ENCODE peak calls at places on chromosomes 2 and 18, in seven cellular contexts. F is IMR-90, O is OCI-LY7, A is fibroblast of lung, V is GM23248, C is neural progenitor cell, N is GM12878. J is an unnamed sample. For H3K9me3, the result is how much of the 10 kb centered on the place peaks cover.

GRCh38 chr18:37582306-37582705 is 16.7 kb upstream of the CELF4 start:
- DNase-seq in N (no peak), A (no peak), C (no peak), V (no peak), O (no peak), F (no peak), J (no peak)

GRCh38 chr18:350953-351572 is 83.2 kb upstream of the THOC1 start:
- DNase-seq in C (no peak), V (no peak), A (no peak), N (no peak), O (no peak), F (no peak), J (no peak)

GRCh38 chr2:120929829-120930228 is 194.2 kb downstream of the GLI2 start:
- DNase-seq in V (peak), F (peak), C (no peak), N (no peak), A (no peak), O (no peak), J (no peak)

GRCh38 chr2:136482966-136483365 is 282.4 kb upstream of the THSD7B start:
- DNase-seq in V (no peak), O (no peak), C (no peak), A (no peak), F (no peak), N (no peak), J (no peak)

GRCh38 chr18:11175266-11175947 is 26.0 kb upstream of the PIEZO2 start:
- DNase-seq in F (peak), V (peak), C (no peak), A (peak), O (no peak), N (no peak), J (no peak)

GRCh38 chr2:96665083-96665569 is 22.6 kb downstream of the FER1L5 start:
- DNase-seq in C (no peak), N (no peak), A (peak), V (peak), F (peak), O (no peak), J (no peak)

GRCh38 chr18:57480724-57481123 is 45.5 kb downstream of the ONECUT2 start:
- DNase-seq in O (no peak), V (no peak), N (no peak), F (no peak), A (no peak), C (no peak), J (no peak)

GRCh38 chr2:1055014-1055595 is 104.5 kb downstream of the SNTG2 start:
- DNase-seq in C (no peak), V (peak), O (no peak), F (peak), A (peak), N (no peak), J (no peak)

GRCh38 chr2:202373490-202373889 is 2.6 kb upstream of the BMPR2 start:
- DNase-seq in C (no peak), O (no peak), A (no peak), V (peak), N (no peak), F (peak), J (no peak)

GRCh38 chr2:45044916-45045315 is 35.7 kb upstream of the SIX2 start:
- DNase-seq in C (no peak), V (no peak), A (no peak), N (no peak), F (no peak), O (no peak), J (no peak)

GRCh38 chr2:39370101-39370500 is 67.0 kb downstream of the MAP4K3 start:
- DNase-seq in C (no peak), V (peak), A (no peak), F (peak), N (no peak), O (no peak), J (no peak)

GRCh38 chr2:73020657-73021370 is 50.7 kb downstream of the SFXN5 start:
- DNase-seq in N (no peak), V (peak), O (no peak), A (peak), C (no peak), F (peak), J (no peak)

GRCh38 chr18:49638891-49639557 is 77.2 kb downstream of the LIPG start:
- DNase-seq in F (no peak), A (no peak), C (no peak), V (no peak), O (no peak), N (no peak), J (no peak)

GRCh38 chr2:23689891-23690290 is 237.0 kb downstream of the ATAD2B start:
- DNase-seq in F (no peak), A (no peak), N (no peak), V (no peak), C (peak), O (no peak), J (no peak)

GRCh38 chr2:230016844-230017243 is 51.9 kb downstream of the SLC16A14 start:
- DNase-seq in N (no peak), C (no peak), A (no peak), O (no peak), V (no peak), F (no peak), J (no peak)

GRCh38 chr2:178404380-178404767 is 46.6 kb downstream of the PRKRA start:
- DNase-seq in V (peak), N (peak), O (peak), F (peak), A (peak), C (no peak), J (no peak)

GRCh38 chr2:204973546-204974071 is 428.3 kb downstream of the PARD3B start:
- DNase-seq in N (no peak), O (no peak), V (no peak), A (no peak), F (no peak), C (no peak), J (no peak)

GRCh38 chr2:204974487-204974886 is 429.2 kb downstream of the PARD3B start:
- DNase-seq in C (no peak), N (no peak), V (no peak), A (no peak), F (no peak), O (no peak), J (no peak)

GRCh38 chr2:204982303-204982702 is 437.0 kb downstream of the PARD3B start:
- DNase-seq in A (peak), F (peak), N (no peak), O (no peak), C (peak), V (peak), J (no peak)

GRCh38 chr2:204972606-204973336 is 427.5 kb downstream of the PARD3B start:
- DNase-seq in V (no peak), F (peak), A (peak), C (peak), N (no peak), O (no peak), J (no peak)

DNA sequence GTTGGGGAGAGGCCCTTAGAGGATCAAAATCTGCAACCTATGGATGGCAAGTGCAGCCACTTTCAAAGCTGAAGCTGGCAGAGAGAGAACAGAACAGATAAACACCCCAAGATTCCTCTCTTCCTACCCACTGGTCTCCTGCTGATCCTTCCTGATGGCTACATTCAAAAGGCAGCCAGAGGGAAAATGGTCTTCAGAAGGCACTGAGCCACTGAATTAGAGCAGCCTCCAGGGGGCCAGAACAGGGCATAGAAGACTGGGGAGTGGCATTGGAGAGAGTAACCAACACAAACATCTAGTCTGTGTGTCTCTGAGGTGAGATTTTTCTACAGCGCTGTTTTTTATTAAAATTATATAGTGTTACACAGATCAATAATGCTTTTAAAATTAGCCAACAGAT is 432.6 kb downstream of the PARD3B start:
- DNase-seq in C (peak), N (no peak), F (no peak), V (no peak), A (no peak), O (no peak), J (no peak)
- H3K9me3 ChIP-seq in C (under half), N (under half), F (under half), V (under half), A (under half), O (under half), J (under half)

GRCh38 chr2:173198338-173198737 is 122.7 kb downstream of the MAP3K20 start:
- DNase-seq in F (no peak), A (no peak), N (no peak), C (no peak), V (no peak), O (no peak), J (no peak)

GRCh38 chr2:173196080-173196479 is 120.4 kb downstream of the MAP3K20 start:
- DNase-seq in A (no peak), O (no peak), C (peak), F (no peak), V (no peak), N (no peak), J (no peak)

GRCh38 chr2:173202570-173202969 is 126.9 kb downstream of the MAP3K20 start:
- DNase-seq in N (no peak), V (no peak), F (no peak), C (no peak), O (no peak), A (no peak), J (no peak)

GRCh38 chr2:173196638-173197037 is 121.0 kb downstream of the MAP3K20 start:
- DNase-seq in O (no peak), C (peak), N (no peak), V (no peak), A (no peak), F (no peak), J (no peak)

DNA sequence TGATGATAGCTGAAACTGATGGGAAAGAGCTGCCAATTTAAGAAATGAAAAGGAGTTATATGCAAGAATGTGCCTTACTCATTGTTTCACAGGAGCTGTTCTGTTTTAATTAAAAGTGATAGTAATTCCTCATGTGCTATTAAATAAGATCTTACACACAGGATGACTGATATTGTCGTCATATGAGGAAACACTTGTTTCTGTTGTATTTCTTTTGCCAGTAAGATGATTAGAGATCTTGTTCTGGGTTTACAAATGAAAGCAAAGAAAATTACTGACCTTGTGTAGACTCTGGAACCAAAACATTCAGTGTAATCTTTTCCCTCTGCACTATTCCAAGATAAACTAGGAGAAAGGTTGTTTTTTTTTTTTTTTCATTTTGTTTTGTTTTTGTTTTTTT is 123.7 kb downstream of the MAP3K20 start:
- DNase-seq in V (peak), N (no peak), C (no peak), O (no peak), F (no peak), A (no peak), J (no peak)
- H3K4me2 ChIP-seq in V (no peak), N (no peak), C (no peak), O (no peak), F (no peak), A (no peak), J (no peak)

DNA sequence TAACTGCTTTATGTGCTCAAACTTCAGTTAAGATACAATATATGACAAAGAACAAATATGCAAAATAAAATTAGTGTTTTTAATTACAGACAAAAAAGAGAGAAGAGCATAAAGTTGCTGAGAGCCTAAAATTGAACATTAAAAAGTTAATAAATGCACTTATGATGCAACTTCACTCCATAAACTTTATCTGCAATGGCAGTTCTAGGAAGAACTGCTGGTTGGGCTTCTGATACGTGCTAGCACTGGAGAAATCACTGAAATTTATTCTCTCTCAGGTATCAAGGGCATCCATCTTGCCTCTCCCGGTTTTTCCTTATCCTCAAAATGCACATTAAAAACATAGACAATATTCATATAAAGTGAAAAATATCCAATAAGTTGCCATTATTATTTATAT is 35.7 kb downstream of the MYO3B start:
- DNase-seq in C (no peak), N (no peak), F (no peak), A (no peak), O (no peak), V (no peak), J (no peak)
- H3K9me3 ChIP-seq in C (under half), N (under half), F (under half), A (under half), O (under half), V (under half), J (under half)

GRCh38 chr18:26818461-26818860 is 47.0 kb downstream of the AQP4 start:
- DNase-seq in N (no peak), O (no peak), A (no peak), C (no peak), V (no peak), F (no peak), J (no peak)

GRCh38 chr18:26819046-26819445 is 46.5 kb downstream of the AQP4 start:
- DNase-seq in A (no peak), O (no peak), C (no peak), N (no peak), V (no peak), F (no peak), J (no peak)

DNA sequence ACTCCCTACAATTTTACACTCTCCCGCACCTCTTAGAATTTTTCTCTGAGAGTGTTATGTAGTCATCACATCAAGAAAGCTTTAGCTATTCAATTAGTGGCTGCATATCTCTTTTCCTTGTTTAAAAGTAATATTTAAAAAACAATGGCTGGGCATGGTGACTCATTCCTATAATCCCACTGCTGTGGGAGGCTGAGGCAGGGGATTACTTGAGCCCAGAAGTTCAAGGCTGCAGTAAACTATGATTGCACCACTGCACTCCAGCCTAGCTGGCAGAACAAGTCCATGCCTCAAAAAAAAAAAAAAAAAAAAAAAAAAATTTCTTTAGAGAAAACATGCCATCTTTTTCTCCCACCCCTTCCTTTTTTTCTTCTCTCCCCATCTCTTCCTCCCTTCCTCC is 44.3 kb downstream of the AQP4 start:
- DNase-seq in V (no peak), F (no peak), A (no peak), N (no peak), O (no peak), C (no peak), J (no peak)
- H3K4me2 ChIP-seq in V (no peak), F (no peak), A (no peak), N (no peak), O (no peak), C (no peak), J (no peak)

DNA sequence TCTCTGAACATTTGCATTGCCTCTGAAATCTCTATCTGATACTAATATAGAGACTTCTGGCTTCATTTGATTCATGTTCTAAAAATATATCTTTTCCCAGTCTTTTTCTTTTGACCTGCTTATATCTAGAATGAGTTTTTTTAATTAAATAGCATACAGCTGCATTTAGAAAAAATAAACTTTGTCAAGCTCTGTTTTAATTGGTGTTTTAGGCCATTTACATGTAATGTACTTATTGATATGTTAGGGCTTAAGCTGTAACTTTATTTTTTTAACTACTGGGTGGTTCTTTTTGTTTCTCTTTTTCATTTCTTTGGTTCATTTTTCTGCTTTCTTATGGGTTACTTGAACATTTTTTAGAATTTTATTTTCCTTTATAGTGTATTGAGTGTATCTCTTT is 54.9 kb downstream of the CCDC138 start:
- DNase-seq in N (no peak), O (no peak), F (no peak), V (no peak), C (no peak), A (no peak), J (no peak)
- H3K9me3 ChIP-seq in N (under half), O (under half), F (under half), V (under half), C (under half), A (under half), J (under half)

GRCh38 chr2:226132632-226133215 is 666.9 kb downstream of the IRS1 start:
- DNase-seq in F (no peak), C (no peak), N (no peak), O (no peak), A (no peak), V (no peak), J (no peak)

GRCh38 chr2:226135861-226136548 is 663.6 kb downstream of the IRS1 start:
- DNase-seq in C (no peak), V (no peak), N (no peak), F (no peak), O (no peak), A (no peak), J (no peak)

GRCh38 chr2:226140594-226140993 is 659.0 kb downstream of the IRS1 start:
- DNase-seq in F (no peak), O (no peak), C (no peak), A (no peak), N (no peak), V (no peak), J (no peak)

GRCh38 chr2:226137201-226137811 is 662.3 kb downstream of the IRS1 start:
- DNase-seq in A (peak), O (no peak), N (no peak), V (peak), C (no peak), F (peak), J (no peak)

DNA sequence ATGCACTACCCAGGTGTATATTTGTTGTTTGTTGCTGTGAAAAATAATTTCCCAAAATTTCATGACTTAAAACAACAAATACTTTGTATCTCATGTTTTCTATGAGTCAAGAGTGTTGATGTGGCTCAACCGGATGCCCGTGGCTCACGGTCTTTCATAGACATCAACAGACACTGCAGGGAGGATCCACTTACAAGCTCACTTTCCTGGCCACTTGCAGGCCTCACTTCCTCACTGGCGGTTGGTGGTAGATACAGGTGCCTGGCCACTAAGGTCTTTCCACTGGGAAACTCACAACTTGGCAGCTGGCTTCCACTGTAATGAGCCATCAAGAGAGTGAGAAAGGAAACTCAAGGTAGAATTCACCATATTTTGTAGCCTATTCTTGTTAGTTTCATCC is 662.9 kb downstream of the IRS1 start:
- DNase-seq in N (no peak), V (no peak), C (no peak), A (no peak), O (no peak), F (no peak), J (peak)
- H3K4me2 ChIP-seq in N (no peak), V (no peak), C (no peak), A (no peak), O (no peak), F (no peak), J (no peak)

GRCh38 chr18:23269931-23270330 is 134.6 kb downstream of the CABLES1 start:
- DNase-seq in N (no peak), O (peak), F (no peak), A (no peak), V (no peak), C (no peak), J (no peak)

GRCh38 chr18:23270999-23271680 is 135.9 kb downstream of the CABLES1 start:
- DNase-seq in F (peak), C (no peak), N (no peak), O (no peak), A (no peak), V (peak), J (no peak)

GRCh38 chr18:23274638-23275482 is 139.6 kb downstream of the CABLES1 start:
- DNase-seq in A (no peak), N (no peak), C (no peak), V (no peak), F (no peak), O (no peak), J (no peak)

GRCh38 chr18:23273443-23273966 is 138.2 kb downstream of the CABLES1 start:
- DNase-seq in O (no peak), A (no peak), F (no peak), C (no peak), V (no peak), N (no peak), J (no peak)

DNA sequence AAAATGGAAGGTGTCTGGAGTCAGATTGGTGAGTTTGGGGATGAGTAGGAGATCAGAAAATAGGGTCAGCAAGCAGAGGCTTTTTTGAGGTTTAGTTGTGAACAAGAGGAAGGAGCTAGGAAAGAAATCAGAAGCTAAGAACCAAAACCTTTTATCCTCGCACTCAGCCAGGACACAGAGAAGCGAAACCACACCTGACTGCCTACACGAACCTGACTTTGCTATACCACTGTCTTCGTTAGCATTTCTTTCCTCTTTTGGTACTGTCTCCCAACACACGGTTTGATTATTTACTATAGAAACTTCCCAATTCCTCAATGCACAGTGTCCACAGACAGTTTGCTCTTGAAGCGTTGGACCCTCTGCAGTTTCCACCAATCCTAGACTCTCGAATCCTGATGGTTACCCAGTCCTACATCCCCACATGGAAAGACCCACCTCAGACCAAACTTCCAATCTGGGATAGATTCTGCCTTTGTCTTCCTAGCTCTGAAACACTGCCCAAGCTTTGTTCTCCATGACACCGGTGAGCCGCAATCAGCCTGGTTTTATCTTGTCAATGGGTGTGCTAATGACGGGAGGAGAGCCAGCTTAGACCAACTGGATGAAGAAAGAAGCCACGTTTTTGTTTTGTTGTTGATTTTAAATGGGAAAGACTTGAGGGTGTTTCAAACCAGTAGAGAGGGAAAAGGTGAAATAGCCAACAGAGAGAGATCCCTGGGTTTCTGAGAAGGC is 137.4 kb downstream of the CABLES1 start:
- DNase-seq in A (no peak), V (no peak), F (no peak), O (peak), C (no peak), N (no peak), J (no peak)
- H3K9me3 ChIP-seq in A (under half), V (under half), F (under half), O (under half), C (under half), N (under half), J (under half)

GRCh38 chr2:228369400-228370031 is 188.0 kb upstream of the SPHKAP start:
- DNase-seq in O (no peak), V (no peak), F (no peak), A (no peak), N (no peak), C (no peak), J (no peak)

GRCh38 chr2:228367356-228367755 is 185.9 kb upstream of the SPHKAP start:
- DNase-seq in C (no peak), O (no peak), A (no peak), N (no peak), V (no peak), F (no peak), J (no peak)
- H3K4me2 ChIP-seq in C (no peak), O (no peak), A (no peak), N (no peak), V (no peak), F (no peak), J (no peak)